ENCODE peak calls at places on chromosomes 7 and 10, in nine cellular contexts. H is uterus, D is GM13977, S is astrocyte of the spinal cord, N is cardiac fibroblast, I is MM.1S, K is GM12865, E is nephron progenitor cell, T is lower leg skin. M is an unnamed sample.
A peak's percentile ranks its signal among the peaks of the same experiment; 100 is the strongest.

GRCh38 chr10:12568391-12568790 is 219.0 kb downstream of the CAMK1D start:
- DNase-seq in K (no peak), T (no peak), D (no peak), N (no peak), E (no peak), H (no peak), I (no peak), S (no peak), M (no peak)

GRCh38 chr10:35412900-35413491 is 76.7 kb downstream of the CCNY start:
- DNase-seq in S (peak; percentile 62), K (no peak), H (no peak), N (peak; percentile 66), D (no peak), T (no peak), I (no peak), E (no peak), M (no peak)

GRCh38 chr10:49323896-49324270 is 24.9 kb downstream of the C10orf71 start:
- DNase-seq in T (no peak), K (no peak), D (no peak), N (no peak), H (no peak), S (no peak), I (no peak), E (no peak), M (no peak)

GRCh38 chr7:151888079-151888673 is 11.3 kb upstream of the PRKAG2 start:
- DNase-seq in D (no peak), N (no peak), K (no peak), T (no peak), E (no peak), I (no peak), S (peak; percentile 5), H (peak; percentile 12), M (no peak)

GRCh38 chr10:84493951-84494848 is 165.8 kb downstream of the CCSER2 start:
- DNase-seq in S (peak; percentile 62), H (no peak), N (peak; percentile 65), E (no peak), K (no peak), D (no peak), I (no peak), T (no peak), M (no peak)

GRCh38 chr10:109966961-109967738 is 40.6 kb upstream of the ADD3 start:
- DNase-seq in E (peak; percentile 35), N (peak; percentile 68), D (no peak), H (no peak), T (no peak), K (no peak), S (peak; percentile 75), I (no peak), M (no peak)

GRCh38 chr7:106417273-106417902 is 132.6 kb upstream of the NAMPT start:
- DNase-seq in N (peak; percentile 39), T (no peak), H (no peak), D (no peak), I (no peak), E (no peak), K (no peak), S (no peak), M (no peak)

GRCh38 chr7:15783971-15784693 is 97.6 kb upstream of the MEOX2 start:
- DNase-seq in E (peak; percentile 8), K (no peak), N (no peak), T (no peak), S (no peak), I (peak; percentile 74), H (no peak), D (no peak), M (no peak)

GRCh38 chr7:24828871-24829661 is 71.8 kb upstream of the GSDME start:
- DNase-seq in K (no peak), S (peak; percentile 83), T (peak; percentile 10), E (no peak), H (no peak), D (no peak), I (no peak), N (peak; percentile 28), M (no peak)

GRCh38 chr7:107224858-107225257 is 56.1 kb downstream of the HBP1 start:
- DNase-seq in S (no peak), I (no peak), E (no peak), N (no peak), K (no peak), T (no peak), D (no peak), H (no peak), M (no peak)

GRCh38 chr7:21256310-21256877 is 171.5 kb upstream of the SP4 start:
- DNase-seq in I (peak; percentile 64), E (no peak), H (no peak), T (no peak), D (no peak), K (peak; percentile 68), N (peak; percentile 73), S (peak; percentile 57), M (peak; percentile 17)

GRCh38 chr7:76009672-76010600 is 15.5 kb upstream of the TMEM120A start:
- DNase-seq in H (no peak), N (no peak), K (no peak), I (no peak), T (no peak), S (no peak), D (no peak), E (no peak), M (no peak)

DNA sequence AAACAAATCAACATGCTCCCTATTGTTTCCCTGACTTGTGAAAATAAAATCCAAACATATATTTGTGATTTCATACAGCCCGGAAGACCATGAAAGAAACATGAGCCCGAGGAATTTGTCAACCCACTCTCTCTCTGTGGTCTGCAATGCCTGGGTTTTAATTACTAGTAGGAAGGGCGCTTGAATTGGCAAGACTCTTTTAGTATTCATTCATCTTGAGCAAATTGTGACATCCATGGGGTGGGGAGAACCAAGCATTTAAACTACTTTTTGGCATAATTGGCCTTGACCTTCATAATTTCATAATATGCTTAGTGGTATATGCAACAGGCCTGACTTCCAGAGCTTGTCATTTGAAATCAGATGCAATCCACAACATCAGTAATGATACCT is 142.4 kb upstream of the BMPER start:
- DNase-seq in K (no peak), E (no peak), S (no peak), D (no peak), H (no peak), I (no peak), T (no peak), N (no peak), M (no peak)
- TF ChIP-seq CTCF in K (no peak), E (no peak), S (no peak), D (no peak), H (no peak), I (no peak), T (no peak), N (no peak), M (no peak)

GRCh38 chr7:13989944-13990295 is 454 bp upstream of the ETV1 start:
- DNase-seq in D (no peak), S (no peak), H (no peak), E (no peak), K (no peak), T (no peak), N (no peak), I (no peak), M (peak; percentile 9)

GRCh38 chr7:13992621-13992982 is 3.1 kb upstream of the ETV1 start:
- DNase-seq in E (no peak), K (no peak), I (no peak), T (no peak), H (no peak), D (no peak), N (no peak), S (no peak), M (no peak)

GRCh38 chr7:13991791-13992620 is 2.5 kb upstream of the ETV1 start:
- DNase-seq in N (peak; percentile 42), T (no peak), S (no peak), D (no peak), E (no peak), H (no peak), K (no peak), I (no peak), M (no peak)

GRCh38 chr7:13990319-13990983 is 985 bp upstream of the ETV1 start:
- DNase-seq in T (peak; percentile 19), K (peak; percentile 40), H (peak; percentile 22), D (peak; percentile 14), N (peak; percentile 59), S (peak; percentile 72), E (peak; percentile 65), I (peak; percentile 54), M (peak; percentile 18)

GRCh38 chr7:13990984-13991790 is 1.7 kb upstream of the ETV1 start:
- DNase-seq in N (peak; percentile 99), T (peak; percentile 96), S (peak; percentile 99), H (peak; percentile 97), I (peak; percentile 96), K (peak; percentile 87), D (peak; percentile 59), E (peak; percentile 97), M (peak; percentile 54)
- TF ChIP-seq CTCF in N (no peak), T (no peak), S (no peak), H (no peak), I (no peak), K (no peak), D (no peak), E (no peak), M (no peak)

DNA sequence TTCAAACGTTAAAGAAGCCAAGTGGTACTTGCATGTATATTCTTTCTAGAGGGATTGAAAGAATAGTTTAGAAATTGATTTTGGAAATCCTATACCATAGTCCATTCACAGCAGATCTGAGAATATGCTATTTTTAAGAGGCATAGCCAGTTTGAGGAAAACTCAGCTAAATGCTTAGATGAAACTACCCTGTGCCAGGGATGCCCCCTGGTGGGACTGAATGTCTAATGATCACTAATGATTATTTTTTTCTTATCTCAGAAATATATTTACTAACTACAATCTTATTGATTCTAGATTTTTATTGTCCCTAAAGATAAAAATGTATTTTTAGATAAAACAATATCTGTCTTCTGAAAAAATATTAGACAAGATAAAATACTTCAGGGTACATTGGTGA is 844.9 kb upstream of the PHF14 start:
- DNase-seq in K (peak; percentile 8), D (no peak), S (peak; percentile 1), I (peak; percentile 25), H (no peak), N (no peak), T (no peak), E (peak; percentile 12), M (no peak)
- TF ChIP-seq CTCF in K (no peak), D (peak; percentile 19), S (peak; percentile 19), I (peak; percentile 42), H (no peak), N (no peak), T (no peak), E (peak; percentile 44), M (no peak)

GRCh38 chr10:37972396-37972795 is 4.1 kb downstream of the ZNF25 start:
- DNase-seq in T (no peak), S (no peak), E (no peak), K (no peak), I (no peak), H (no peak), N (no peak), D (no peak), M (no peak)

GRCh38 chr10:37975407-37975991 is 948 bp downstream of the ZNF25 start:
- DNase-seq in T (no peak), S (peak; percentile 11), H (no peak), K (peak; percentile 24), N (peak; percentile 33), D (no peak), I (peak; percentile 27), E (no peak), M (peak; percentile 9)

GRCh38 chr10:37976091-37976879 is at the start of gene ZNF25:
- DNase-seq in K (peak; percentile 99), H (peak; percentile 99), E (peak; percentile 94), T (peak; percentile 98), S (peak; percentile 98), I (peak; percentile 99), N (peak; percentile 99), D (peak; percentile 97), M (peak; percentile 98)

DNA sequence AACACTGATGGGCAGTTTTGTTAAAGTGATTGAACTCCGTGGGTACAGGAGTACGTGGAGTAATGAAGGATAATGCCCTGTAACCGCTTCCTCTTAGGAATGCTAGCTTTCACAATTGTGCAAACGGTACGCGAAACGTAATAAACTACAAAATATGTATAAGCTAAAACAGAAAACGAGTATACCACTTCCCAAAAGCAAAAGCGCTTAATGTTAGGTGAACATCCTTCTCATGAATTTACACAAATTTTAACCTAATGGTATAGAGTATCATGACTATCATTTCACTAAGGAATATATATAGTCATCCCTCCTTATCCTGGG is 395 bp upstream of the ZNF25 start:
- DNase-seq in E (no peak), I (no peak), T (no peak), D (no peak), K (no peak), H (no peak), S (no peak), N (no peak), M (no peak)
- TF ChIP-seq CTCF in E (peak; percentile 9), I (no peak), T (no peak), D (no peak), K (no peak), H (no peak), S (no peak), N (no peak), M (no peak)